ENCODE peak calls at places on chromosome 5, in seven cellular contexts. P is breast epithelium, W is esophagus squamous epithelium, B is body of pancreas, Q is tibial artery, L is psoas muscle, I is GM23248. F is an unnamed sample.

GRCh38 chr5:159972538-159973362 is 36.2 kb upstream of the TTC1 start:
- DNase-seq in P (no peak), W (no peak), B (no peak), Q (no peak), L (no peak), I (no peak), F (no peak)

GRCh38 chr5:157543825-157544622 is 31.6 kb downstream of the ADAM19 start:
- DNase-seq in P (no peak), W (no peak), B (no peak), Q (peak), L (no peak), I (peak), F (no peak)

GRCh38 chr5:68653471-68653870 is 437.9 kb downstream of the PIK3R1 start:
- DNase-seq in P (no peak), W (no peak), B (no peak), Q (no peak), L (no peak), I (no peak), F (no peak)

GRCh38 chr5:132414634-132415377 is 45.3 kb downstream of the SLC22A5 start:
- DNase-seq in P (peak), W (no peak), B (no peak), Q (no peak), L (no peak), I (peak), F (no peak)

GRCh38 chr5:62896121-62896893 is 317.7 kb downstream of the LRRC70 start:
- DNase-seq in P (no peak), W (no peak), B (no peak), Q (no peak), L (no peak), I (no peak), F (no peak)

GRCh38 chr5:128101676-128102075 is 18.1 kb downstream of the SLC12A2 start:
- DNase-seq in P (no peak), W (no peak), B (no peak), Q (no peak), L (no peak), I (peak), F (no peak)

GRCh38 chr5:178832618-178833201 is 27.0 kb upstream of the ZNF354B start:
- DNase-seq in P (no peak), W (no peak), B (no peak), Q (no peak), L (no peak), I (no peak), F (no peak)

GRCh38 chr5:179293276-179293675 is 52.0 kb downstream of the ADAMTS2 start:
- DNase-seq in P (no peak), W (no peak), B (peak), Q (peak), L (peak), I (peak), F (no peak)

GRCh38 chr5:19496056-19496455 is 491.9 kb downstream of the CDH18 start:
- DNase-seq in P (no peak), W (no peak), B (no peak), Q (no peak), L (no peak), I (no peak), F (no peak)

GRCh38 chr5:6858419-6858818 is 145.2 kb downstream of the TENT4A start:
- DNase-seq in P (no peak), W (no peak), B (no peak), Q (no peak), L (peak), I (no peak), F (no peak)

GRCh38 chr5:6862306-6862705 is 149.1 kb downstream of the TENT4A start:
- DNase-seq in P (no peak), W (no peak), B (no peak), Q (no peak), L (no peak), I (no peak), F (no peak)

GRCh38 chr5:6859001-6859400 is 145.8 kb downstream of the TENT4A start:
- DNase-seq in P (no peak), W (no peak), B (no peak), Q (no peak), L (no peak), I (no peak), F (no peak)

GRCh38 chr5:6861667-6862066 is 148.4 kb downstream of the TENT4A start:
- DNase-seq in P (no peak), W (no peak), B (no peak), Q (no peak), L (peak), I (peak), F (no peak)

DNA sequence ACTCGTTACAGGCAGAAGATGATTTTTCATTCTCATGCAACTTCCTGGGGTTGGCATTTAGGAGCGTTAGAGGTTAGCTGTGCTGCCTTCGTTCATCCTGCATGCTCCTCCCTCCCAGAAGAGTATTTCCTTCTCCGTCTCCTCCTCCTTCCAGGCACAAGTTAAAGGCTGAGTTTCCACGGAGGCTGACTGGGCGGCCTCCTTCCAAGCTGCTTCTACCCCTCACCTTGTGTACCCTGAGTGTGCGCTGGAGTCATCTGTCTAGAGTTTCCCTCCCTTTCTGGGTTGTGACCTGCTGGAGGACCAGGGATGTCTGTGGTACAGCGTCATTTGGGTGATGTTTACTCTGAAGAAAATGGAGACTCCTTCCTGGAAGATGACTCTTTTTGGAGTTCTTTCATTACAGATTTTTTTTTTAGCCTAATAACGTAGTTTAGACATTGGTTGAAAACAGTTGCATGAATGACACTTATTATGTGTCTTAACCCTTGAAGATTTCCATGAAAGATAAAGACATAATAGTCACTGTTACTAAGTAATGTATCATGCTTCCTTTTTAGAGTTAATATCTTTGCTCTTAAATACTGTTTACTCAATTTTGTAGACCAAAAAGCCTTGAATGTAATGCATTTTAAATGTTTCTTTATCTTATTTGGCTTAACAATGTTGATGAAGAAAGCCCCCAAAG is 146.9 kb downstream of the TENT4A start:
- DNase-seq in P (no peak), W (no peak), B (no peak), Q (no peak), L (no peak), I (no peak), F (no peak)
- H3K27ac ChIP-seq in P (no peak), W (no peak), B (no peak), Q (no peak), L (no peak), I (no peak), F (no peak)

DNA sequence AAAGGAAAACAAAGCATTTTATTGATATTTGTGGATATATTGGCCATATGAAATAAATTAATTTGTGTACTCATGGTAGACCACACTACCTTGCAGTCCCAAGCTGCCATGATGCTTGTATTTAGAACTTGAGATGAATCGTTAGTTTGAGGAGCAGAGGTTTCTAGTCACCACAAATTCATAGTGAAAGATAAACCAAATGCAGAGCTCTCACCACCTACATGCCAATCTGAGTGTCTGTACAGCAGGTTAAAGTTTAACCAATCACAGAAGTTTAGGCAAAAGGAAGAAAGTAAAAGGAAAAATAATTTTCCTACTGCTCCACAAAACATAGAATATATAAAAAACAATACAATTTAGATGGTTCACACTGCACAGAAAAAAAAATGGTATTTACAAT is 163.6 kb upstream of the FTMT start:
- DNase-seq in P (no peak), W (no peak), B (no peak), Q (no peak), L (no peak), I (no peak), F (no peak)
- H3K27ac ChIP-seq in P (no peak), W (no peak), B (no peak), Q (no peak), L (no peak), I (no peak), F (no peak)

DNA sequence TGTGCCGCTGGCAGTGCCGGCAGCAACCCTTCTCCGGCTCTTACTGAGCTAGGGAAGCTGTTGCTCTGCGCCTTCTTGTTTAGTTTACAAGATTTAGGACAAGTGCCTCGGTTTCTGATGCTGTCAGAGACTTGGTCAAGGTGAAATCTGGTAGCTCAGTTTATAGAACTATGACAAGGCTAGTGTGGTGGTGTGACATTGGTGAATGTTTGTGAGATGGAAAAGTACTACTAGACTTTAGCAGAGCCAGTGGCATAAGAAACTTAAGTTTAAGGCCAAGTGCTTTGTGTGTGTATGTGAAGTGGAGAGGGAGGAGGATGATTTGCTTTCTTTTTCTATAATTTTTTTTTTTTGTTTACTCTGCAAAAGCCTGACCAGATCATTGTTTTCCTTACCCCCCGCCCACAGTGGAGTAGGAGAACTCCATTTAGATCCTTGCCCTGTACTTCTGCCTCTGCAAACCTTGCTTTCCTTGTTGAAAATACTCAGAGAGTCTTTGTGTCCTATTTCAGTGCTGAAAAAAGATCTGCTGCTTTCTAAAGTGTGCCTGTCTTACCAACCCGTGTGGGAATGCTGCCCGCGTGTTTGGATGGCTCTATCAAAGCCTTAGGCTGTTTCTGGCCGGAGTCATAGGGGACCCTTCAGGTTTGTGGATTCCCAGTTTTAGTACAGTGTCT is 75.9 kb downstream of the TRIO start:
- DNase-seq in P (no peak), W (no peak), B (no peak), Q (no peak), L (no peak), I (peak), F (no peak)
- H3K27ac ChIP-seq in P (peak), W (peak), B (no peak), Q (peak), L (peak), I (peak), F (no peak)

GRCh38 chr5:141691867-141692532 is 10.0 kb upstream of the ARAP3 start:
- DNase-seq in P (peak), W (no peak), B (peak), Q (peak), L (peak), I (peak), F (peak)
- H3K27ac ChIP-seq in P (no peak), W (no peak), B (no peak), Q (no peak), L (no peak), I (no peak), F (peak)

DNA sequence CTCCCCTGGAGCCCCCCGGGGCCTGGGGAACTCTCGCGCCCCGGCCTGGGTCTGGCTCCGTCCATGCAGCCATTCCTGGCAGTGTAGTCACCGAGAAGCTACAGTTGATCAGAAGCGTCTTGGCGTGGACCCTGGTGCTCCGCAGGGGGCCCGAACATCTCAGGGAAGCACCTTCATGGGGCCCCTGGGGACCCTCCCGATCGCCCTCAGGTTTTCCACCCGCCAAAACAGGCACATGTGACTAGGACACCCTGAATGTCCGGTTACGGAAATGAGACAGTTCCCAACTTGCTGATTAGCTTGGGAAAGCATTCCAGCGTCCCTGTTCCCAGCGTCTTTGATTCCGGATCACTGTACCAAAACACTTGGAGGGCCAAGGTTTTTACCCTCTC is 470 bp downstream of the FBXO4 start:
- DNase-seq in P (peak), W (no peak), B (peak), Q (no peak), L (peak), I (peak), F (no peak)
- H3K27ac ChIP-seq in P (peak), W (peak), B (peak), Q (peak), L (peak), I (peak), F (peak)

GRCh38 chr5:143338658-143339366 is 64.7 kb downstream of the NR3C1 start:
- DNase-seq in P (no peak), W (no peak), B (no peak), Q (no peak), L (no peak), I (peak), F (no peak)
- H3K27ac ChIP-seq in P (no peak), W (no peak), B (peak), Q (no peak), L (peak), I (peak), F (no peak)

GRCh38 chr5:129500101-129500500 is 40.0 kb downstream of the ADAMTS19 start:
- DNase-seq in P (no peak), W (no peak), B (no peak), Q (no peak), L (no peak), I (no peak), F (no peak)
- H3K27ac ChIP-seq in P (no peak), W (no peak), B (no peak), Q (no peak), L (no peak), I (no peak), F (no peak)

DNA sequence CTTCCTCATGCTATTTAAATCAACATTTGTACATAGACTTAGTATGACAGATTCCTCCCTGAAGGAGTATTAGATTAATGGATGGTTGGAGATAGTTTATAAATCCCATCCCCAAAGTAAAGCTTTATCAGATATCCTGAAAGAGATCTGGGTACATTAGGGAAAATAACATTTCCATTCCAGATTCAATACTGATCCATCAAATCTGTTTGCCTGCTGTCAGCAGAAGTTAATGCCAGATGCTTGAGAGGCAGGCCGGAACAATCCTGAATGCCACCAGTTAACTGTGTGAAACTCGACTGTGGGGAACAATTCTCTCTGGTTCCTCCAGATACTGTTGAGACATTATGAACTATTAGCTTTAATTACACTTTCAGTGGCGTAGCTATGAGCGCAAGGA is 1166.8 kb downstream of the MAT2B start:
- DNase-seq in P (no peak), W (no peak), B (no peak), Q (no peak), L (no peak), I (no peak), F (no peak)
- H3K27ac ChIP-seq in P (no peak), W (no peak), B (no peak), Q (no peak), L (no peak), I (no peak), F (no peak)